ENCODE peak calls at places on chromosomes 6 and 20, in six cellular contexts. Q is IMR-90, B is H9, E is neuronal stem cell, C is H1, Z is trophoblast cell. F is an unnamed sample.

GRCh38 chr6:112951829-112952228 is 604.7 kb downstream of the RFPL4B start:
- DNase-seq in Z (no peak), B (no peak), Q (no peak), E (no peak), C (no peak), F (peak)

GRCh38 chr6:28751514-28751913 is 172.3 kb downstream of the TRIM27 start:
- DNase-seq in Q (no peak), C (no peak), E (no peak), Z (no peak), B (no peak), F (no peak)

GRCh38 chr6:35034411-35035171 is 106.5 kb downstream of the TCP11 start:
- DNase-seq in Q (no peak), B (peak), E (no peak), C (no peak), Z (no peak), F (no peak)

GRCh38 chr6:142155895-142156757 is 9.1 kb downstream of the VTA1 start:
- DNase-seq in E (no peak), B (peak), Z (peak), C (no peak), Q (peak), F (peak)

GRCh38 chr6:169229611-169230321 is 23.9 kb downstream of the THBS2 start:
- DNase-seq in Z (no peak), C (peak), Q (no peak), E (no peak), B (no peak), F (no peak)

GRCh38 chr6:62740596-62740995 is 454.6 kb upstream of the KHDRBS2 start:
- DNase-seq in C (no peak), Q (no peak), B (no peak), Z (no peak), E (no peak), F (no peak)

GRCh38 chr6:146775227-146775626 is 176.5 kb downstream of the ADGB start:
- DNase-seq in Q (no peak), E (no peak), Z (no peak), B (no peak), C (no peak), F (peak)

GRCh38 chr6:125066964-125067363 is 86.6 kb upstream of the TPD52L1 start:
- DNase-seq in E (no peak), Q (peak), Z (no peak), B (no peak), C (no peak), F (peak)

GRCh38 chr6:28982476-28983266 is 22.4 kb downstream of the ZNF311 start:
- DNase-seq in E (peak), C (no peak), Z (peak), Q (peak), B (no peak), F (peak)

GRCh38 chr6:68082086-68082485 is 553.0 kb upstream of the ADGRB3 start:
- DNase-seq in Q (no peak), B (no peak), Z (no peak), C (no peak), E (no peak), F (peak)

GRCh38 chr6:14612016-14612415 is 494.4 kb downstream of the CD83 start:
- DNase-seq in C (no peak), Z (no peak), B (no peak), E (no peak), Q (peak), F (peak)

GRCh38 chr6:41336824-41337223 is 1.4 kb downstream of the NCR2 start:
- DNase-seq in Q (no peak), C (no peak), B (no peak), E (no peak), Z (no peak), F (no peak)

GRCh38 chr6:164579035-164579434 is 730.4 kb downstream of the C6orf118 start:
- DNase-seq in Z (no peak), E (no peak), C (no peak), B (no peak), Q (no peak), F (no peak)

GRCh38 chr6:37674161-37674560 is 23.5 kb downstream of the MDGA1 start:
- DNase-seq in B (no peak), Q (no peak), C (no peak), E (no peak), Z (no peak), F (no peak)

GRCh38 chr6:28910901-28911680 is 12.7 kb downstream of the TRIM27 start:
- DNase-seq in C (no peak), Z (no peak), B (no peak), E (no peak), Q (no peak), F (no peak)

GRCh38 chr6:137680678-137681346 is 186.2 kb upstream of the TNFAIP3 start:
- DNase-seq in B (no peak), E (no peak), C (no peak), Q (peak), Z (no peak), F (peak)

GRCh38 chr6:111503660-111504059 is 20.6 kb upstream of the REV3L start:
- DNase-seq in B (no peak), E (no peak), C (no peak), Q (peak), Z (no peak), F (no peak)

GRCh38 chr6:135962731-135963130 is 111.2 kb downstream of the PDE7B start:
- DNase-seq in E (no peak), Q (peak), B (no peak), Z (no peak), C (no peak), F (no peak)

GRCh38 chr6:40274058-40274457 is 313.1 kb downstream of the LRFN2 start:
- DNase-seq in B (no peak), E (no peak), Q (no peak), C (no peak), Z (no peak), F (no peak)

GRCh38 chr6:39225946-39226437 is 3.3 kb downstream of the KCNK5 start:
- DNase-seq in Z (no peak), E (no peak), Q (no peak), C (no peak), B (no peak), F (no peak)

GRCh38 chr20:49853640-49854039 is 41.0 kb downstream of the SLC9A8 start:
- DNase-seq in Q (peak), B (peak), E (no peak), Z (peak), C (no peak), F (peak)

GRCh38 chr6:26493258-26493657 is 6.8 kb upstream of the BTN1A1 start:
- DNase-seq in Q (peak), C (no peak), E (no peak), Z (no peak), B (no peak), F (peak)

GRCh38 chr20:46816916-46817638 is 77.6 kb upstream of the EYA2 start:
- DNase-seq in Z (no peak), B (no peak), E (no peak), C (no peak), Q (no peak), F (no peak)

GRCh38 chr20:62511915-62512610 is 36.3 kb upstream of the GATA5 start:
- DNase-seq in B (no peak), Z (no peak), Q (no peak), E (no peak), C (no peak), F (no peak)

GRCh38 chr6:56909115-56909907 is 45.6 kb upstream of the BEND6 start:
- DNase-seq in Z (peak), B (no peak), Q (peak), E (no peak), C (no peak), F (no peak)

GRCh38 chr6:36375644-36376155 is 11.8 kb downstream of the ETV7 start:
- DNase-seq in E (no peak), Z (no peak), C (no peak), Q (no peak), B (peak), F (no peak)

GRCh38 chr6:80214436-80215022 is 108.1 kb downstream of the BCKDHB start:
- DNase-seq in Q (peak), C (no peak), B (no peak), E (peak), Z (peak), F (peak)

DNA sequence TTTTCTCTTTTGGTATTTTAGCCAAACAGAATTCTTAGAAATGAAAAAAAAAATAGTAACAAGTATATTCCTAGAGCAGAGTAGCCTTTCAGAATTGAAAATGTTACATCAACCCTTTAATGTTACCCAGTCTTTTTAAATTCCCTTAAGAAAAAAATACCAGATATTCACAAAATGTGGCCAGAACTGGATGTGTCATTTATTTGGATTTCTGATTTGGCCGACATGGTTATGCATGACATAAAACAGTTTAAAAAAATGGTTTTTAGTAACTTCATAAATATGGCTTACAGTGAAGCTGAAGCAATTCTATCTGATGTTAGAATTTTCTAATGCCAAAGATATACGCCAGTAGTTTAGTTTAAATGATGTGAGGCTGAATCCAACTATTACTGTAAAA is 112.0 kb downstream of the ATXN1 start:
- DNase-seq in B (no peak), Q (no peak), Z (no peak), E (no peak), C (no peak), F (no peak)
- H4K91ac ChIP-seq in B (no peak), Q (no peak), Z (no peak), E (no peak), C (no peak), F (no peak)

GRCh38 chr20:34863421-34863965 is 9.2 kb downstream of the GGT7 start:
- DNase-seq in B (no peak), Z (no peak), C (peak), E (no peak), Q (no peak), F (no peak)
- H3K4me2 ChIP-seq in B (no peak), Z (no peak), C (peak), E (no peak), Q (no peak), F (no peak)

DNA sequence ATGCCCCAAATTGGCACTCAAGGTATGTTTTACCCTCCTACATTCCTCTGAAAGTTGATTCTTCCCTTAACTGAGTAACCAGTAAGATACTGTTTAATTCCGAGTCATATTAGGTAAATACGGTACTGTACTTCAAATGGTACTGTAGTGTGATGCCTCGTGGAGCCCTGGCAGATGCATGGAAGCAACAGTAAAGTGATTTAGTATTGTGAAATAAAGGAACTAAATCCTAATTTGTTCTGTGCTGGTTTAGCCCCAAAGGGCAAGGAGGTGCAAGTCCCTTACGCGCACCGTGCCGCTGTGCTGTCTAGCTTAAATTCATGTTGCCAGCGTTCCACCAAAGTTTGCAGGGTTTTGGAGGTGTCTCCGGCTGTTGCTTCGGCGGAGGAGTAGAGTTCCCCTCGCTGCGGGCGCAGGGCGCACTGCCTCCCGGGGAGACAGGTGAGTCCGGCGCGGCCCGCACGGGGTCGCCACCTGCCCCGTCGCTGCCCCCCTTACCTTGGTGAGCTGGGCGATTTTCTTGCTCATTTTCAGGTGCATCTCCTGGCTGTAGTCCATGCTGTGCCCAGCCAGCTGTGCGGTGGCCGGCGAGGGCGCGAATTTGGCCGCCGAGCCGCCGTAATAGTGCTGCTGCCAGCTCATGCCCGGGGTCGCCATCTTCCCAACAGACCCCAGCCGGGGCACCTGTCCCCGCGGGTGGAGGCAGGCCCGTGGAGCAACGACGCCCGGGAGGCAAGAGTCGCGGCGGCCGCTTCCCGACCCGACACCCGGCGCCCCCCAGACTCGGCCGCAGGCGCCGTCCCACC is 618 bp downstream of the FAM184A start:
- DNase-seq in Q (no peak), B (peak), Z (peak), C (peak), E (no peak), F (peak)
- H3K18ac ChIP-seq in Q (no peak), B (peak), Z (no peak), C (no peak), E (peak), F (no peak)

GRCh38 chr6:45496085-45496433 is 118.3 kb upstream of the SUPT3H start:
- DNase-seq in B (no peak), E (no peak), C (no peak), Z (no peak), Q (no peak), F (no peak)

GRCh38 chr6:45502446-45502845 is 124.7 kb upstream of the SUPT3H start:
- DNase-seq in E (no peak), Z (peak), C (no peak), Q (no peak), B (no peak), F (no peak)

GRCh38 chr6:45495404-45496084 is 117.8 kb upstream of the SUPT3H start:
- DNase-seq in C (no peak), Q (no peak), Z (no peak), E (no peak), B (no peak), F (no peak)

GRCh38 chr6:45500924-45501816 is 123.4 kb upstream of the SUPT3H start:
- DNase-seq in B (peak), Z (peak), C (peak), E (no peak), Q (no peak), F (no peak)

DNA sequence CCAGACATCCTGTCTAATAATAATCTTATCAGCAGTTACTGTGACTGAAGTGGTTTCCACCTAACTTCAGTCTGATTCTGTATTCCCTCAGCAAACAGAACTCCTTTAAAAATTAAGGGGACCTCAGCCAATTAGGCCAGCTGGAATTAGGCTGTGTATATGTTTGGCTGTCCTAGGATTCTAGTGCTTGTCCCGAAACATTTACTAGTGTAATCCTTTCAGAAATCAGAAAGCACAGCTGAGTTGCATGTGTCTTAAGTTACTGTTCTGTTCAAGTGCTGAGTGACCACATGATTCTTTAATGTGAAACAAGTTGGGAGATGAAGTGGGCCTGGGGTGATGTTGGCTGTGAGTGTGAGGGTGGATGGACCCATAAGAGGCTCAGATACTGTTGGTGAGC is 120.9 kb upstream of the SUPT3H start:
- DNase-seq in C (no peak), E (no peak), B (no peak), Q (peak), Z (no peak), F (no peak)
- H4K91ac ChIP-seq in C (no peak), E (no peak), B (no peak), Q (no peak), Z (no peak), F (no peak)